ENCODE peak calls at places on chromosomes 12 and 14, in seven cellular contexts. One of them, this sample, is unnamed.

GRCh38 chr12:28512876-28513275 is 322.6 kb downstream of the CCDC91 start:
- DNase-seq in brain microvascular endothelial cell: no peak
- DNase-seq in HL-60: no peak
- DNase-seq in AG09309: no peak
- DNase-seq in AG04450: no peak
- DNase-seq in mucosa of descending colon: no peak
- DNase-seq in body of pancreas: no peak
- DNase-seq in this sample: no peak

GRCh38 chr14:106843951-106844483 is 1317.6 kb downstream of the TMEM121 start:
- DNase-seq in AG09309: no peak
- DNase-seq in HL-60: no peak
- DNase-seq in mucosa of descending colon: peak; percentile 76
- DNase-seq in AG04450: no peak
- DNase-seq in body of pancreas: peak; percentile 65
- DNase-seq in brain microvascular endothelial cell: no peak
- DNase-seq in this sample: no peak

GRCh38 chr12:42691991-42692557 is 102.5 kb upstream of the PRICKLE1 start:
- DNase-seq in AG04450: no peak
- DNase-seq in brain microvascular endothelial cell: no peak
- DNase-seq in mucosa of descending colon: no peak
- DNase-seq in HL-60: no peak
- DNase-seq in body of pancreas: no peak
- DNase-seq in AG09309: no peak
- DNase-seq in this sample: no peak

GRCh38 chr12:87119713-87120112 is 863.5 kb upstream of the MGAT4C start:
- DNase-seq in AG04450: no peak
- DNase-seq in HL-60: no peak
- DNase-seq in body of pancreas: no peak
- DNase-seq in brain microvascular endothelial cell: no peak
- DNase-seq in mucosa of descending colon: no peak
- DNase-seq in AG09309: no peak
- DNase-seq in this sample: no peak

GRCh38 chr12:48818831-48819590 is 715 bp downstream of the CACNB3 start:
- DNase-seq in body of pancreas: no peak
- DNase-seq in AG09309: no peak
- DNase-seq in brain microvascular endothelial cell: no peak
- DNase-seq in AG04450: no peak
- DNase-seq in mucosa of descending colon: no peak
- DNase-seq in HL-60: no peak
- DNase-seq in this sample: no peak

GRCh38 chr12:88208661-88209060 is 66.6 kb downstream of the TMTC3 start:
- DNase-seq in body of pancreas: no peak
- DNase-seq in brain microvascular endothelial cell: no peak
- DNase-seq in AG04450: no peak
- DNase-seq in AG09309: no peak
- DNase-seq in mucosa of descending colon: no peak
- DNase-seq in HL-60: no peak
- DNase-seq in this sample: no peak

GRCh38 chr14:69606258-69606657 is 5.1 kb upstream of the SUSD6 start:
- DNase-seq in HL-60: no peak
- DNase-seq in brain microvascular endothelial cell: no peak
- DNase-seq in AG04450: no peak
- DNase-seq in mucosa of descending colon: peak; percentile 47
- DNase-seq in AG09309: no peak
- DNase-seq in body of pancreas: no peak
- DNase-seq in this sample: no peak

GRCh38 chr12:94615284-94616216 is 34.8 kb downstream of the TMCC3 start:
- DNase-seq in body of pancreas: peak; percentile 66
- DNase-seq in brain microvascular endothelial cell: peak; percentile 59
- DNase-seq in AG09309: no peak
- DNase-seq in mucosa of descending colon: peak; percentile 73
- DNase-seq in HL-60: no peak
- DNase-seq in AG04450: peak; percentile 6
- DNase-seq in this sample: no peak

GRCh38 chr12:15717940-15718567 is 71.1 kb downstream of the EPS8 start:
- DNase-seq in brain microvascular endothelial cell: no peak
- DNase-seq in body of pancreas: no peak
- DNase-seq in HL-60: no peak
- DNase-seq in mucosa of descending colon: no peak
- DNase-seq in AG09309: no peak
- DNase-seq in AG04450: no peak
- DNase-seq in this sample: no peak

GRCh38 chr14:76762617-76763361 is 1.5 kb downstream of the VASH1 start:
- DNase-seq in AG09309: no peak
- DNase-seq in mucosa of descending colon: peak; percentile 58
- DNase-seq in AG04450: no peak
- DNase-seq in HL-60: no peak
- DNase-seq in body of pancreas: no peak
- DNase-seq in brain microvascular endothelial cell: no peak
- DNase-seq in this sample: no peak

GRCh38 chr14:80260649-80261048 is 49.3 kb upstream of the DIO2 start:
- DNase-seq in body of pancreas: no peak
- DNase-seq in HL-60: no peak
- DNase-seq in mucosa of descending colon: no peak
- DNase-seq in brain microvascular endothelial cell: no peak
- DNase-seq in AG04450: no peak
- DNase-seq in AG09309: no peak
- DNase-seq in this sample: no peak

GRCh38 chr12:47067778-47068431 is 11.5 kb upstream of the PCED1B start:
- DNase-seq in AG04450: no peak
- DNase-seq in mucosa of descending colon: no peak
- DNase-seq in body of pancreas: no peak
- DNase-seq in brain microvascular endothelial cell: no peak
- DNase-seq in AG09309: no peak
- DNase-seq in HL-60: no peak
- DNase-seq in this sample: no peak

GRCh38 chr12:51643951-51644350 is 52.9 kb downstream of the SCN8A start:
- DNase-seq in HL-60: no peak
- DNase-seq in brain microvascular endothelial cell: no peak
- DNase-seq in mucosa of descending colon: no peak
- DNase-seq in AG04450: no peak
- DNase-seq in AG09309: no peak
- DNase-seq in body of pancreas: no peak
- DNase-seq in this sample: no peak

GRCh38 chr12:89873745-89874144 is 165.1 kb upstream of the ATP2B1 start:
- DNase-seq in mucosa of descending colon: no peak
- DNase-seq in HL-60: no peak
- DNase-seq in body of pancreas: no peak
- DNase-seq in AG09309: no peak
- DNase-seq in AG04450: no peak
- DNase-seq in brain microvascular endothelial cell: no peak
- DNase-seq in this sample: no peak

GRCh38 chr12:76346798-76347420 is 1.3 kb downstream of the BBS10 start:
- DNase-seq in mucosa of descending colon: peak; percentile 7
- DNase-seq in brain microvascular endothelial cell: peak; percentile 70
- DNase-seq in body of pancreas: no peak
- DNase-seq in AG04450: no peak
- DNase-seq in AG09309: no peak
- DNase-seq in HL-60: peak; percentile 26
- DNase-seq in this sample: peak; percentile 58

GRCh38 chr12:98645572-98646067 is 530 bp downstream of the APAF1 start:
- DNase-seq in HL-60: no peak
- DNase-seq in brain microvascular endothelial cell: no peak
- DNase-seq in AG04450: no peak
- DNase-seq in AG09309: no peak
- DNase-seq in body of pancreas: peak; percentile 33
- DNase-seq in mucosa of descending colon: peak; percentile 50
- DNase-seq in this sample: no peak

GRCh38 chr14:31717294-31718085 is 156.3 kb downstream of the NUBPL start:
- DNase-seq in AG09309: no peak
- DNase-seq in brain microvascular endothelial cell: no peak
- DNase-seq in AG04450: no peak
- DNase-seq in body of pancreas: peak; percentile 34
- DNase-seq in HL-60: no peak
- DNase-seq in mucosa of descending colon: no peak
- DNase-seq in this sample: no peak

GRCh38 chr14:23056257-23056955 is 914 bp downstream of the CDH24 start:
- DNase-seq in mucosa of descending colon: peak; percentile 79
- DNase-seq in AG09309: no peak
- DNase-seq in AG04450: no peak
- DNase-seq in HL-60: peak; percentile 54
- DNase-seq in body of pancreas: peak; percentile 75
- DNase-seq in brain microvascular endothelial cell: peak; percentile 47
- DNase-seq in this sample: no peak

DNA sequence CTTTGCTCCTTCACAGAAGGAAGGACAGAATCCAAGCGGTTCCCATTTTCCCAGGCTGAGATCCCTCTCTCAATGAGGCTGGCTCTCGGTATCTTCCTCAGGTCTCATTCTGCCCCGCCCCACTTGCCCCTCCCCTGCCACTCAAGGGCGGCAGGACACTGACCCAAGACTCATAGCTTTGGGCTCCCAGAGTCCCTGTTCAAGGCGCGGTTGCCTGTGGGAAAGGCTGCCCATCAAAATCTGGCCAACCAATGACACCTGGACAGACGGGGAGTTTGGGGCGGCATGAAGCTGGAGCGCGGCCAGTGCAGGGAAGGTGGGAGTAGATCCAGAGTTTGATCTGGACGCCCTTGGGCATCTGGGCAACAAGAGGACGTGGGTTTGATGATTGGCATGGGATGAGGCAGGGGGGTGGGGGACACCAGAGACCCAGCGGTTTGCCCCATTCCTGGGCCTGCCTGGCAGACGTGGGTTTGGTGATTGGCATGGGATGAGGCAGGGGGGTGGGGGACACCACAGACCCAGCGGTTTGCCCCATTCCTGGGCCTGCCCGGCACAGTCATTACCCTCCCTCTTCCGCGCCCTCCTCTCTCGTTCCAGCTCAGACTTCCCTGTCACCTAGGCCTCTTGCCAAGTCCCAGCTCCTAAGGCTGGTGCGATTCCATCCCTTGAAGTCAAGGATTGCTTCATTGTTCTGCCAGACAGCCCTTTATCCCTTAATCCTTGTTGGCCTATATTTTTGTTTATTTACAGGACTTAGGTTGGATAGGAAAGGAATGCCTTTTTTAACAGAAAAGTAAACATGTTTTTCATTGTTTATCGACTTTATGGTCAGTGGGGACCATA is 92.1 kb downstream of the NINJ2 start:
- DNase-seq in HL-60: no peak
- DNase-seq in AG09309: peak; percentile 60
- DNase-seq in brain microvascular endothelial cell: no peak
- DNase-seq in mucosa of descending colon: peak; percentile 78
- DNase-seq in body of pancreas: peak; percentile 73
- DNase-seq in AG04450: peak; percentile 26
- DNase-seq in this sample: no peak
- H3K4me3 ChIP-seq in HL-60: no peak overlapping the region
- H3K4me3 ChIP-seq in AG09309: peak overlapping the region; percentile 79
- H3K4me3 ChIP-seq in brain microvascular endothelial cell: peak overlapping the region; percentile 72
- H3K4me3 ChIP-seq in mucosa of descending colon: no peak overlapping the region
- H3K4me3 ChIP-seq in body of pancreas: no peak overlapping the region
- H3K4me3 ChIP-seq in AG04450: peak overlapping the region; percentile 69
- H3K4me3 ChIP-seq in this sample: peak overlapping the region; percentile 63

GRCh38 chr14:59123975-59124374 is 64.5 kb upstream of the DAAM1 start:
- DNase-seq in mucosa of descending colon: no peak
- DNase-seq in body of pancreas: no peak
- DNase-seq in HL-60: no peak
- DNase-seq in AG09309: no peak
- DNase-seq in brain microvascular endothelial cell: no peak
- DNase-seq in AG04450: no peak
- DNase-seq in this sample: no peak
- TF ChIP-seq CTCF in mucosa of descending colon: no peak
- TF ChIP-seq CTCF in body of pancreas: no peak
- TF ChIP-seq CTCF in HL-60: no peak
- TF ChIP-seq CTCF in AG09309: peak; percentile 43
- TF ChIP-seq CTCF in brain microvascular endothelial cell: peak; percentile 24
- TF ChIP-seq CTCF in AG04450: peak; percentile 52
- TF ChIP-seq CTCF in this sample: peak; percentile 13

GRCh38 chr12:40011775-40012129 is 94.1 kb downstream of the SLC2A13 start:
- DNase-seq in AG09309: no peak
- DNase-seq in body of pancreas: no peak
- DNase-seq in HL-60: no peak
- DNase-seq in AG04450: no peak
- DNase-seq in brain microvascular endothelial cell: no peak
- DNase-seq in mucosa of descending colon: no peak
- DNase-seq in this sample: no peak
- H3K4me3 ChIP-seq in AG09309: no peak overlapping the region
- H3K4me3 ChIP-seq in body of pancreas: no peak overlapping the region
- H3K4me3 ChIP-seq in HL-60: peak overlapping the region; percentile 13
- H3K4me3 ChIP-seq in AG04450: no peak overlapping the region
- H3K4me3 ChIP-seq in brain microvascular endothelial cell: no peak overlapping the region
- H3K4me3 ChIP-seq in mucosa of descending colon: no peak overlapping the region
- H3K4me3 ChIP-seq in this sample: no peak overlapping the region

DNA sequence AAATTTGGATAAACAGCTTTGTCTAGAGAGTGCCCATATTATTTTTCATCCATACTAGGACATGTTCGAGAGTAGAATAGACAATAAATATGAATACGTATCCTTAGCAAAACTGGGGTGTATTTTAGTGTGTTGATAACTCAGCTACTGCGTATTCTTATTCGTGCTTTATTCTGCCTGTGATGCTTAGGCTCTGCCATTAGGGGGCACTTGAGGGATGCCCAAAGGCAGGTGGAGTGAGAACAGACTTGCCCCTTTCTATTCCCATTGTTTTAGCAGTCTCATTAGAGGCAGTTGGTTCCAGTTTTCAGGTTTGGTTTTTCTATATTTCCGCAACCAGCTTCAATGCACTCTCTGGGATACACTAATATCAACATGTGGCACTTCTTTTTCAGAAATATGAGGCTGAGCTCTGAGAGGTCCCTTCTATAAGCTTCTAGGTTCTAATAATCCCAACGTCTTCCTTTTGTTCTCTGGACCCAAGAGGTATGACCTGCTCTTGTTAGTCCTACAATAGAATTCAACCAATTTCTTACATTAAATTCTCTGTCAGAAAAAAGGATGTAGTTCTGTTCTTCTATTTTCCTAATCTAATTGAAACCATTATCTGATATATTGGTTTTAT is 985.7 kb upstream of the FBXO33 start:
- DNase-seq in AG04450: no peak
- DNase-seq in HL-60: peak; percentile 0
- DNase-seq in AG09309: no peak
- DNase-seq in body of pancreas: no peak
- DNase-seq in mucosa of descending colon: no peak
- DNase-seq in brain microvascular endothelial cell: no peak
- DNase-seq in this sample: no peak
- TF ChIP-seq CTCF in AG04450: no peak
- TF ChIP-seq CTCF in HL-60: peak; percentile 83
- TF ChIP-seq CTCF in AG09309: no peak
- TF ChIP-seq CTCF in body of pancreas: no peak
- TF ChIP-seq CTCF in mucosa of descending colon: no peak
- TF ChIP-seq CTCF in brain microvascular endothelial cell: no peak
- TF ChIP-seq CTCF in this sample: peak; percentile 13